ENCODE peak calls at places on chromosomes 11 and 22, in eight cellular contexts. N is endothelial cell, B is fibroblast of mammary gland, R is heart right ventricle, D is colonic mucosa, Q is hepatocyte, L is cardiac muscle cell, W is B cell. P is an unnamed sample.

GRCh38 chr11:62544521-62545436 is 1.8 kb downstream of the AHNAK start:
- DNase-seq in D (peak; percentile 80), W (peak; percentile 66), N (no peak), Q (peak; percentile 55), B (no peak), L (peak; percentile 28), R (peak; percentile 68), P (peak; percentile 50)

GRCh38 chr11:14248577-14248976 is 110.4 kb downstream of the RRAS2 start:
- DNase-seq in Q (no peak), B (no peak), L (no peak), D (no peak), R (no peak), W (no peak), N (peak; percentile 26), P (no peak)

GRCh38 chr11:86288776-86289507 is 13.1 kb upstream of the HIKESHI start:
- DNase-seq in Q (no peak), B (no peak), N (no peak), W (no peak), R (no peak), D (no peak), L (peak; percentile 6), P (peak; percentile 7)

GRCh38 chr22:39150848-39151215 is 1.6 kb downstream of the CBX7 start:
- DNase-seq in W (no peak), Q (peak; percentile 15), D (no peak), N (no peak), R (no peak), B (no peak), L (no peak), P (no peak)

GRCh38 chr22:49406047-49406650 is 421.5 kb downstream of the BRD1 start:
- DNase-seq in L (no peak), B (no peak), N (no peak), Q (no peak), R (no peak), W (no peak), D (no peak), P (no peak)

GRCh38 chr11:14904745-14905103 is 12.7 kb upstream of the CYP2R1 start:
- DNase-seq in L (peak; percentile 84), Q (peak; percentile 68), B (peak; percentile 57), D (peak; percentile 91), W (peak; percentile 70), R (peak; percentile 87), N (peak; percentile 87), P (peak; percentile 72)

GRCh38 chr11:106468091-106468490 is 390.6 kb downstream of the AASDHPPT start:
- DNase-seq in B (peak; percentile 66), L (peak; percentile 81), N (no peak), R (no peak), D (no peak), W (no peak), Q (peak; percentile 43), P (no peak)

GRCh38 chr11:3867209-3868071 is 12.0 kb downstream of the STIM1 start:
- DNase-seq in W (no peak), B (peak; percentile 30), N (no peak), R (peak; percentile 80), Q (peak; percentile 39), D (no peak), L (peak; percentile 79), P (no peak)

GRCh38 chr11:2444301-2445106 is at the start of the genes KCNQ1 and TRPM5:
- DNase-seq in N (peak; percentile 77), Q (peak; percentile 77), W (peak; percentile 97), L (no peak), D (peak; percentile 85), B (no peak), R (no peak), P (no peak)

GRCh38 chr11:129195682-129196081 is 3.6 kb upstream of the ARHGAP32 start:
- DNase-seq in B (no peak), D (no peak), R (no peak), W (no peak), Q (no peak), N (no peak), L (no peak), P (no peak)

DNA sequence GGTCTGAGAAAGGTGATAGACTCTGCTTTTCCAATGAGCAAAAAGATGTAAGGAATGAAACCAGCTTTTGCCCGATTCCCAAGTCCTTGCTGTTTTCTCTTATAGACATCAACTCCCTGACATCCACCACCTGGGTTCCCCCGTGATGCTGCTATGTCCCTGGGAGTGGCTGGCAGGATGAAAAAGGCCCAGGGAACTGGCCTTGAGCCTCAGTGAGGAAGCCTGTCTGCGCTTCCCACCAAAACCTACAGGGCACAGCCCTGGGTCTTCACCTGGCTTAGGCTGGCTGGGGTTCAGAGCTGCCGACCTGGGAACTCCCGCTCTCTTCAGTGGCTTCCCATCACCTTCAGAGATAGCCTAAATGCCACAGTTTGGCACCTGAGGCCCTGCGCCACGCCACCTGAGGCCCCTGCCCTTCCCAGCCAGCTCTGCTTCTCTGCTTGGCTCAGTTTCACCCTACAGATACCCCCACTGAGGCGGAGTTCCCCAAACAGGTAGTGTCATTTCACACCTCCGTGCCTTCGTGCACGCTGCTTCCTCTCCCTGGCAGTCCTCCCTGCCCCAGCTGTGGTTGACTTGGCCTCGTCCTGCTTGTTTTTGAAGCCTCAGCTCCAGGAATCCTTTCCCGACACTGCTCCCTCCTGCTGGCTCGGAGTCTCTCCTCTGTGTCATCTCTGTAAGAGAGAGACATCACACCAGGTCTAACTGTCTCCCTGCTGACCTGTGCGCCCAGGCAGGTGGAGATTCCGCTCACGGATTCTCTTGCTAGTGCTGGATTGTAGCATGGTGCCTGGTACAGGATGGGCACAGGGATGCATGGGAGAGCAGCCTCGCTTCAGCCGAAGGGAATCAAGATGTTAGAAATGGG is 10.7 kb downstream of the SLC37A2 start:
- DNase-seq in D (no peak), N (no peak), B (no peak), L (no peak), Q (no peak), W (no peak), R (no peak), P (no peak)
- TF ChIP-seq CTCF in D (no peak), N (no peak), B (no peak), L (no peak), Q (no peak), W (no peak), R (no peak), P (no peak)

GRCh38 chr11:114262681-114263509 is 33.3 kb upstream of the NNMT start:
- DNase-seq in B (peak; percentile 69), W (no peak), D (no peak), N (peak; percentile 36), L (peak; percentile 77), R (peak; percentile 43), Q (peak; percentile 71), P (peak; percentile 80)
- TF ChIP-seq CTCF in B (peak; percentile 82), W (peak; percentile 76), D (peak; percentile 54), N (no peak), L (peak; percentile 82), R (peak; percentile 61), Q (peak; percentile 73), P (peak; percentile 83)

GRCh38 chr11:11697796-11698195 is 76.0 kb upstream of the GALNT18 start:
- DNase-seq in D (no peak), W (no peak), Q (no peak), L (no peak), N (no peak), R (no peak), B (no peak), P (no peak)

GRCh38 chr11:11706022-11706421 is 84.2 kb upstream of the GALNT18 start:
- DNase-seq in D (no peak), Q (no peak), W (no peak), R (no peak), N (no peak), L (no peak), B (peak; percentile 5), P (no peak)

GRCh38 chr11:11703885-11704284 is 82.1 kb upstream of the GALNT18 start:
- DNase-seq in N (no peak), W (no peak), R (no peak), B (no peak), L (no peak), Q (no peak), D (no peak), P (no peak)

DNA sequence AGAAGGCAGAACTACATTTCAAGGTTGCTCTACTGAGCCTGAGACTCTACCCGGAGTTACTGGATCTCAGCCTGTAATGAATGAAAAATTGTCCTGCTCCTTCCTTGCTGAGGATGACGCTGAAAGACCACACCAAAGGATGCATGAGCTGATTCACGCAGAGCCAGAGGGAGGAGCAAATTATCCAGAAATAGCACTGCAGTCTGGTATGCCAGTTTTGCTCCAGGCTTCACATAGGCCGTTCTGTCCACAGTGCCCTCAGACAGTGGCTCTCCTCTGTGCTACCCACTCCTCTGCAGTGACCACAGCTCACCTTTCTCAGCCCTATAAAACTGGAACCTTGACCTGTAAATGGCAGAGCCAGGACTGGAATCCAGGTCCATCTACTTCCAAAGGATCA is 79.3 kb upstream of the GALNT18 start:
- DNase-seq in W (no peak), N (no peak), B (peak; percentile 47), D (no peak), L (no peak), Q (no peak), R (peak; percentile 16), P (no peak)
- TF ChIP-seq CTCF in W (no peak), N (no peak), B (peak; percentile 12), D (no peak), L (no peak), Q (no peak), R (no peak), P (no peak)

DNA sequence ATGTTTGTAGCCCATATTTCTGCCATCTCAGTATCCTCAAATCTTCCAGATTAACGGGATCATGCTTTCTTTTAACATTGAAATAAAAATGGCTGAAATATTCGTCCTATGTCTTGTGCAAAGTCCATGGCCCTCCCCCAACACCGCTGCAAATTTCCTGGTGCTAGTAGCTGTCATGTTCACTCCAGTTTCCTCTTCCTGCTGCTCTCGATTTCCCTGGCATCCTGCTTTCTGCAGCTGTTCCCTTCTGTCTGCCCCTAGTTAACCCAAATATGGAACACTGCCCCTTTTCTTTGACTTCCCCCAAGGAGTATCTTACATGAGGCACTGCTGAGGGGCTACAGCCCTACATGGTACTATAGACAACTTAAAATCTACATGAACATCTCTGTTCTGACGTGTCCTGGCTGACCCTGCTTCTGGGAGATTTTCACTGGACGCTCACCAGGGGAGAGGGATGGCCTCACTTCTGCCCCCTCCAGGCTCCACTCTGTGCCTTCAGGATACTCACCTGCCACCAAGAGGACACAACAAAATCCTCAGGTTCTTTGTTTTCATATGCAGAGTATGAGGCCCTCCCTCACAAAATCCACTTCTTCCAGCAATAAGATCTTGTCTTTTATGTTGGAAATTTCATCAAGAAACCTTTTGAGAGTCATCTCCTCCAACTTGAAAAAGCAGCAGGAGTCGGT is 29.4 kb upstream of the SCUBE2 start:
- DNase-seq in R (no peak), L (peak; percentile 22), W (no peak), Q (no peak), D (no peak), B (no peak), N (peak; percentile 63), P (no peak)
- TF ChIP-seq CTCF in R (no peak), L (peak; percentile 40), W (no peak), Q (peak; percentile 23), D (no peak), B (peak; percentile 24), N (peak; percentile 35), P (peak; percentile 15)

P was measured in A673.